ENCODE peak calls at places on chromosomes 13 and 19, in five cellular contexts. X is H9, E is pancreas, P is epithelial cell of proximal tubule, S is SK-N-DZ. H is an unnamed sample.

GRCh38 chr13:112244495-112245177 is 131.5 kb upstream of the SPACA7 start:
- DNase-seq in X (no peak), E (no peak), P (no peak), S (no peak), H (no peak)

GRCh38 chr19:45005787-45006186 is 4.5 kb downstream of the RELB start:
- DNase-seq in X (no peak), E (no peak), P (no peak), S (no peak), H (no peak)

GRCh38 chr13:98143157-98143553 is 261 bp downstream of the FARP1 start:
- DNase-seq in X (peak), E (no peak), P (no peak), S (no peak), H (peak)

GRCh38 chr19:45071969-45072790 is 4.1 kb downstream of the ZNF296 start:
- DNase-seq in X (peak), E (no peak), P (no peak), S (no peak), H (no peak)

GRCh38 chr13:102702965-102703720 is 8.3 kb upstream of the METTL21C start:
- DNase-seq in X (no peak), E (no peak), P (no peak), S (no peak), H (no peak)

GRCh38 chr19:5563008-5563431 is 4.7 kb downstream of the TINCR start:
- DNase-seq in X (peak), E (no peak), P (no peak), S (no peak), H (no peak)

GRCh38 chr19:32017341-32017948 is 328.0 kb upstream of the ZNF507 start:
- DNase-seq in X (no peak), E (no peak), P (no peak), S (no peak), H (peak)

GRCh38 chr19:57648336-57649003 is 15.5 kb downstream of the ZNF211 start:
- DNase-seq in X (no peak), E (no peak), P (no peak), S (no peak), H (peak)

GRCh38 chr19:16062789-16063188 is 13.5 kb upstream of the TPM4 start:
- DNase-seq in X (peak), E (peak), P (no peak), S (no peak), H (peak)

GRCh38 chr19:14218615-14219330 is 12.8 kb upstream of the ADGRL1 start:
- DNase-seq in X (no peak), E (no peak), P (no peak), S (no peak), H (peak)

GRCh38 chr13:114272977-114273376 is 8.4 kb upstream of the UPF3A start:
- DNase-seq in X (no peak), E (no peak), P (no peak), S (no peak), H (no peak)

GRCh38 chr19:48745208-48745995 is 1.3 kb downstream of the IZUMO1 start:
- DNase-seq in X (peak), E (peak), P (no peak), S (peak), H (peak)

GRCh38 chr19:46520616-46521015 is 24.9 kb upstream of the PNMA8B start:
- DNase-seq in X (peak), E (no peak), P (no peak), S (peak), H (no peak)

GRCh38 chr19:31285744-31286143 is 63.5 kb downstream of the TSHZ3 start:
- DNase-seq in X (no peak), E (no peak), P (no peak), S (no peak), H (no peak)

GRCh38 chr13:92297971-92298942 is 899.8 kb downstream of the GPC5 start:
- DNase-seq in X (peak), E (no peak), P (no peak), S (peak), H (no peak)

GRCh38 chr13:113182046-113182445 is 23.6 kb downstream of the PROZ start:
- DNase-seq in X (no peak), E (no peak), P (no peak), S (no peak), H (no peak)

GRCh38 chr19:46665072-46665471 is 4.1 kb upstream of the DACT3 start:
- DNase-seq in X (no peak), E (no peak), P (no peak), S (no peak), H (no peak)

GRCh38 chr19:19997656-19998268 is 41.5 kb downstream of the ZNF682 start:
- DNase-seq in X (peak), E (peak), P (no peak), S (peak), H (peak)

GRCh38 chr19:33252971-33253370 is 27.3 kb upstream of the SLC7A10 start:
- DNase-seq in X (no peak), E (no peak), P (no peak), S (no peak), H (no peak)

GRCh38 chr13:110116072-110116487 is 190.9 kb downstream of the COL4A1 start:
- DNase-seq in X (peak), E (peak), P (no peak), S (peak), H (peak)

GRCh38 chr13:42102961-42103688 is 54.7 kb downstream of the DGKH start:
- DNase-seq in X (no peak), E (no peak), P (no peak), S (no peak), H (no peak)

H was measured in A673.